ENCODE peak calls at places on chromosomes 4 and X, in five cellular contexts. One of them, this sample, is unnamed. For H3K36me3, the result is how much of the 10 kb centered on the place peaks cover.

GRCh38 chr4:52588097-52588496 is 71.0 kb downstream of the USP46 start:
- DNase-seq in uterus: peak
- DNase-seq in Peyer's patch: no peak
- DNase-seq in gastrocnemius medialis: no peak
- DNase-seq in HCT116: peak
- DNase-seq in this sample: no peak

GRCh38 chr4:6272863-6273660 is 3.4 kb downstream of the WFS1 start:
- DNase-seq in HCT116: no peak
- DNase-seq in Peyer's patch: no peak
- DNase-seq in uterus: no peak
- DNase-seq in gastrocnemius medialis: no peak
- DNase-seq in this sample: no peak

GRCh38 chr4:113584407-113585150 is 177.0 kb downstream of the CAMK2D start:
- DNase-seq in gastrocnemius medialis: peak
- DNase-seq in Peyer's patch: no peak
- DNase-seq in HCT116: peak
- DNase-seq in uterus: no peak
- DNase-seq in this sample: peak

GRCh38 chr4:8185280-8185679 is 13.8 kb upstream of the SH3TC1 start:
- DNase-seq in Peyer's patch: no peak
- DNase-seq in uterus: no peak
- DNase-seq in gastrocnemius medialis: no peak
- DNase-seq in HCT116: no peak
- DNase-seq in this sample: no peak

GRCh38 chr4:74733760-74734159 is 60.6 kb downstream of the BTC start:
- DNase-seq in Peyer's patch: peak
- DNase-seq in gastrocnemius medialis: no peak
- DNase-seq in uterus: no peak
- DNase-seq in HCT116: no peak
- DNase-seq in this sample: no peak

GRCh38 chrX:98029861-98030260 is 1146.2 kb downstream of the RPA4 start:
- DNase-seq in HCT116: no peak
- DNase-seq in gastrocnemius medialis: no peak
- DNase-seq in Peyer's patch: no peak
- DNase-seq in uterus: no peak
- DNase-seq in this sample: no peak

GRCh38 chr4:41613362-41613761 is 75.4 kb downstream of the LIMCH1 start:
- DNase-seq in uterus: no peak
- DNase-seq in gastrocnemius medialis: no peak
- DNase-seq in HCT116: no peak
- DNase-seq in Peyer's patch: no peak
- DNase-seq in this sample: no peak

GRCh38 chr4:164977243-164978164 is at the start of gene TRIM61:
- DNase-seq in HCT116: no peak
- DNase-seq in Peyer's patch: peak
- DNase-seq in uterus: no peak
- DNase-seq in gastrocnemius medialis: no peak
- DNase-seq in this sample: peak

GRCh38 chr4:74942918-74943253 is 10.0 kb downstream of the PARM1 start:
- DNase-seq in Peyer's patch: no peak
- DNase-seq in gastrocnemius medialis: no peak
- DNase-seq in HCT116: no peak
- DNase-seq in uterus: no peak
- DNase-seq in this sample: no peak

GRCh38 chr4:174405923-174406322 is 116.4 kb downstream of the HPGD start:
- DNase-seq in Peyer's patch: no peak
- DNase-seq in uterus: no peak
- DNase-seq in HCT116: no peak
- DNase-seq in gastrocnemius medialis: no peak
- DNase-seq in this sample: no peak

GRCh38 chr4:137310593-137311490 is 221.5 kb downstream of the PCDH18 start:
- DNase-seq in gastrocnemius medialis: no peak
- DNase-seq in Peyer's patch: no peak
- DNase-seq in HCT116: no peak
- DNase-seq in uterus: no peak
- DNase-seq in this sample: no peak

GRCh38 chr4:126799471-126799870 is 833.3 kb upstream of the INTU start:
- DNase-seq in HCT116: no peak
- DNase-seq in uterus: no peak
- DNase-seq in gastrocnemius medialis: no peak
- DNase-seq in Peyer's patch: no peak
- DNase-seq in this sample: no peak

GRCh38 chr4:123984881-123985280 is 588.3 kb downstream of the SPRY1 start:
- DNase-seq in HCT116: no peak
- DNase-seq in uterus: no peak
- DNase-seq in gastrocnemius medialis: no peak
- DNase-seq in Peyer's patch: no peak
- DNase-seq in this sample: peak

GRCh38 chrX:134981910-134982309 is 8.9 kb upstream of the SMIM10 start:
- DNase-seq in HCT116: no peak
- DNase-seq in gastrocnemius medialis: no peak
- DNase-seq in uterus: no peak
- DNase-seq in Peyer's patch: no peak
- DNase-seq in this sample: no peak

GRCh38 chr4:53702334-53703266 is 111.3 kb upstream of the LNX1 start:
- DNase-seq in gastrocnemius medialis: peak
- DNase-seq in uterus: peak
- DNase-seq in Peyer's patch: peak
- DNase-seq in HCT116: no peak
- DNase-seq in this sample: peak

GRCh38 chr4:93187441-93187840 is 641.1 kb upstream of the ATOH1 start:
- DNase-seq in gastrocnemius medialis: no peak
- DNase-seq in uterus: no peak
- DNase-seq in Peyer's patch: no peak
- DNase-seq in HCT116: no peak
- DNase-seq in this sample: no peak

GRCh38 chrX:153397256-153397960 is 3.7 kb downstream of the PNMA6E start:
- DNase-seq in Peyer's patch: no peak
- DNase-seq in gastrocnemius medialis: no peak
- DNase-seq in uterus: no peak
- DNase-seq in HCT116: no peak
- DNase-seq in this sample: no peak

GRCh38 chr4:44766453-44766852 is 40.1 kb upstream of the GNPDA2 start:
- DNase-seq in uterus: no peak
- DNase-seq in Peyer's patch: no peak
- DNase-seq in HCT116: no peak
- DNase-seq in gastrocnemius medialis: no peak
- DNase-seq in this sample: no peak

GRCh38 chrX:38220024-38220935 is at the start of gene SRPX:
- DNase-seq in uterus: peak
- DNase-seq in HCT116: peak
- DNase-seq in gastrocnemius medialis: no peak
- DNase-seq in Peyer's patch: no peak
- DNase-seq in this sample: peak

GRCh38 chrX:131273024-131273423 is 16.1 kb downstream of the IGSF1 start:
- DNase-seq in gastrocnemius medialis: no peak
- DNase-seq in uterus: no peak
- DNase-seq in HCT116: no peak
- DNase-seq in Peyer's patch: no peak
- DNase-seq in this sample: no peak

GRCh38 chr4:88792268-88792781 is 94.7 kb upstream of the NAP1L5 start:
- DNase-seq in gastrocnemius medialis: no peak
- DNase-seq in uterus: no peak
- DNase-seq in HCT116: no peak
- DNase-seq in Peyer's patch: no peak
- DNase-seq in this sample: no peak

GRCh38 chr4:108492816-108493595 is 127.4 kb upstream of the RPL34 start:
- DNase-seq in Peyer's patch: peak
- DNase-seq in gastrocnemius medialis: no peak
- DNase-seq in uterus: no peak
- DNase-seq in HCT116: peak
- DNase-seq in this sample: no peak

GRCh38 chrX:119647552-119648420 is 41.6 kb upstream of the NKRF start:
- DNase-seq in HCT116: no peak
- DNase-seq in Peyer's patch: peak
- DNase-seq in uterus: no peak
- DNase-seq in gastrocnemius medialis: no peak
- DNase-seq in this sample: no peak

GRCh38 chr4:8594097-8595038 is 1.8 kb downstream of the CPZ start:
- DNase-seq in Peyer's patch: peak
- DNase-seq in HCT116: peak
- DNase-seq in uterus: peak
- DNase-seq in gastrocnemius medialis: no peak
- DNase-seq in this sample: peak

GRCh38 chr4:101944649-101945048 is 154.1 kb downstream of the BANK1 start:
- DNase-seq in uterus: no peak
- DNase-seq in gastrocnemius medialis: no peak
- DNase-seq in HCT116: no peak
- DNase-seq in Peyer's patch: no peak
- DNase-seq in this sample: no peak

GRCh38 chrX:2691543-2692220 is 587 bp downstream of the CD99 start:
- DNase-seq in HCT116: no peak
- DNase-seq in uterus: peak
- DNase-seq in Peyer's patch: peak
- DNase-seq in gastrocnemius medialis: peak
- DNase-seq in this sample: peak

GRCh38 chr4:6929735-6930464 is 20.3 kb downstream of the TBC1D14 start:
- DNase-seq in uterus: no peak
- DNase-seq in Peyer's patch: no peak
- DNase-seq in gastrocnemius medialis: no peak
- DNase-seq in HCT116: no peak
- DNase-seq in this sample: no peak

GRCh38 chrX:104288961-104289360 is 34.2 kb upstream of the ESX1 start:
- DNase-seq in HCT116: no peak
- DNase-seq in gastrocnemius medialis: no peak
- DNase-seq in Peyer's patch: no peak
- DNase-seq in uterus: no peak
- DNase-seq in this sample: no peak

GRCh38 chr4:7193040-7193958 is 961 bp downstream of the SORCS2 start:
- DNase-seq in uterus: peak
- DNase-seq in Peyer's patch: peak
- DNase-seq in HCT116: no peak
- DNase-seq in gastrocnemius medialis: no peak
- DNase-seq in this sample: no peak

GRCh38 chrX:920234-920799 is 289.7 kb downstream of the SHOX start:
- DNase-seq in HCT116: no peak
- DNase-seq in Peyer's patch: no peak
- DNase-seq in gastrocnemius medialis: no peak
- DNase-seq in uterus: no peak
- DNase-seq in this sample: no peak

GRCh38 chr4:156169011-156169410 is 215.3 kb upstream of the CTSO start:
- DNase-seq in uterus: peak
- DNase-seq in HCT116: peak
- DNase-seq in Peyer's patch: no peak
- DNase-seq in gastrocnemius medialis: no peak
- DNase-seq in this sample: peak

GRCh38 chrX:50941638-50942037 is 31.1 kb downstream of the BMP15 start:
- DNase-seq in uterus: no peak
- DNase-seq in gastrocnemius medialis: no peak
- DNase-seq in Peyer's patch: peak
- DNase-seq in HCT116: no peak
- DNase-seq in this sample: no peak
- TF ChIP-seq CTCF in uterus: no peak
- TF ChIP-seq CTCF in gastrocnemius medialis: no peak
- TF ChIP-seq CTCF in Peyer's patch: no peak
- TF ChIP-seq CTCF in HCT116: peak
- TF ChIP-seq CTCF in this sample: peak

GRCh38 chr4:119542575-119542974 is 86.0 kb downstream of the PDE5A start:
- DNase-seq in HCT116: no peak
- DNase-seq in Peyer's patch: no peak
- DNase-seq in uterus: no peak
- DNase-seq in gastrocnemius medialis: no peak
- DNase-seq in this sample: no peak
- TF ChIP-seq POLR2A in HCT116: no peak
- TF ChIP-seq POLR2A in Peyer's patch: no peak
- TF ChIP-seq POLR2A in uterus: no peak
- TF ChIP-seq POLR2A in gastrocnemius medialis: no peak
- TF ChIP-seq POLR2A in this sample: no peak

GRCh38 chr4:83067058-83067639 is 32.2 kb downstream of the COPS4 start:
- DNase-seq in gastrocnemius medialis: no peak
- DNase-seq in HCT116: peak
- DNase-seq in uterus: no peak
- DNase-seq in Peyer's patch: no peak
- DNase-seq in this sample: no peak

GRCh38 chr4:83062748-83063147 is 27.8 kb downstream of the COPS4 start:
- DNase-seq in gastrocnemius medialis: no peak
- DNase-seq in Peyer's patch: no peak
- DNase-seq in HCT116: no peak
- DNase-seq in uterus: no peak
- DNase-seq in this sample: no peak

GRCh38 chr4:83071116-83071515 is 36.1 kb downstream of the COPS4 start:
- DNase-seq in gastrocnemius medialis: no peak
- DNase-seq in HCT116: no peak
- DNase-seq in uterus: no peak
- DNase-seq in Peyer's patch: no peak
- DNase-seq in this sample: no peak

GRCh38 chr4:83065268-83065667 is 30.3 kb downstream of the COPS4 start:
- DNase-seq in HCT116: no peak
- DNase-seq in uterus: no peak
- DNase-seq in gastrocnemius medialis: no peak
- DNase-seq in Peyer's patch: no peak
- DNase-seq in this sample: no peak
- H3K36me3 ChIP-seq in HCT116: under half
- H3K36me3 ChIP-seq in uterus: under half
- H3K36me3 ChIP-seq in gastrocnemius medialis: half or more
- H3K36me3 ChIP-seq in Peyer's patch: half or more
- H3K36me3 ChIP-seq in this sample: under half

GRCh38 chrX:35886135-35886534 is 33.4 kb upstream of the CFAP47 start:
- DNase-seq in gastrocnemius medialis: no peak
- DNase-seq in uterus: no peak
- DNase-seq in Peyer's patch: no peak
- DNase-seq in HCT116: no peak
- DNase-seq in this sample: no peak

GRCh38 chrX:35890699-35891098 is 28.8 kb upstream of the CFAP47 start:
- DNase-seq in Peyer's patch: peak
- DNase-seq in HCT116: no peak
- DNase-seq in uterus: no peak
- DNase-seq in gastrocnemius medialis: no peak
- DNase-seq in this sample: no peak
- TF ChIP-seq CTCF in Peyer's patch: no peak
- TF ChIP-seq CTCF in HCT116: peak
- TF ChIP-seq CTCF in uterus: peak
- TF ChIP-seq CTCF in gastrocnemius medialis: no peak
- TF ChIP-seq CTCF in this sample: peak

GRCh38 chr4:13990596-13991589 is 363.4 kb upstream of the BOD1L1 start:
- DNase-seq in Peyer's patch: no peak
- DNase-seq in uterus: no peak
- DNase-seq in HCT116: no peak
- DNase-seq in gastrocnemius medialis: no peak
- DNase-seq in this sample: no peak

GRCh38 chr4:13992975-13993495 is 365.5 kb upstream of the BOD1L1 start:
- DNase-seq in Peyer's patch: no peak
- DNase-seq in uterus: no peak
- DNase-seq in gastrocnemius medialis: no peak
- DNase-seq in HCT116: no peak
- DNase-seq in this sample: no peak

GRCh38 chr4:13994016-13994415 is 366.5 kb upstream of the BOD1L1 start:
- DNase-seq in Peyer's patch: no peak
- DNase-seq in uterus: no peak
- DNase-seq in HCT116: no peak
- DNase-seq in gastrocnemius medialis: no peak
- DNase-seq in this sample: no peak

GRCh38 chr4:13989496-13989895 is 362.0 kb upstream of the BOD1L1 start:
- DNase-seq in HCT116: no peak
- DNase-seq in gastrocnemius medialis: no peak
- DNase-seq in uterus: no peak
- DNase-seq in Peyer's patch: no peak
- DNase-seq in this sample: no peak

GRCh38 chr4:13992041-13992440 is 364.5 kb upstream of the BOD1L1 start:
- DNase-seq in Peyer's patch: no peak
- DNase-seq in HCT116: no peak
- DNase-seq in uterus: no peak
- DNase-seq in gastrocnemius medialis: no peak
- DNase-seq in this sample: no peak
- TF ChIP-seq POLR2A in Peyer's patch: no peak
- TF ChIP-seq POLR2A in HCT116: no peak
- TF ChIP-seq POLR2A in uterus: no peak
- TF ChIP-seq POLR2A in gastrocnemius medialis: no peak
- TF ChIP-seq POLR2A in this sample: no peak

This sample was measured in heart left ventricle.